ENCODE peak calls at places on chromosome 10, in eight cellular contexts. M is stomach, S is A549, P is pancreas, E is gastrocnemius medialis, Z is breast epithelium, B is tibial artery, G is HCT116. D is an unnamed sample.

GRCh38 chr10:126135177-126135576 is 238.8 kb downstream of the FANK1 start:
- DNase-seq in M (no peak), S (no peak), P (no peak), E (no peak), Z (no peak), B (no peak), G (no peak), D (no peak)

GRCh38 chr10:124955243-124955642 is 13.3 kb downstream of the ZRANB1 start:
- DNase-seq in M (no peak), S (no peak), P (no peak), E (no peak), Z (no peak), B (no peak), G (no peak), D (no peak)

GRCh38 chr10:124992462-124993344 is 50.8 kb downstream of the ZRANB1 start:
- DNase-seq in M (peak; percentile 72), S (no peak), P (peak; percentile 63), E (no peak), Z (peak; percentile 70), B (peak; percentile 81), G (peak; percentile 43), D (peak; percentile 71)

GRCh38 chr10:10872706-10873276 is 144.9 kb upstream of the CELF2 start:
- DNase-seq in M (no peak), S (no peak), P (no peak), E (no peak), Z (no peak), B (no peak), G (no peak), D (no peak)

GRCh38 chr10:33010132-33011037 is 52.4 kb upstream of the ITGB1 start:
- DNase-seq in M (no peak), S (peak; percentile 75), P (no peak), E (no peak), Z (no peak), B (no peak), G (peak; percentile 77), D (no peak)

GRCh38 chr10:43404675-43405221 is 4.2 kb downstream of the HNRNPF start:
- DNase-seq in M (no peak), S (no peak), P (no peak), E (no peak), Z (no peak), B (no peak), G (no peak), D (no peak)

GRCh38 chr10:49783645-49784044 is 21.5 kb upstream of the OGDHL start:
- DNase-seq in M (no peak), S (no peak), P (no peak), E (no peak), Z (no peak), B (no peak), G (no peak), D (no peak)

GRCh38 chr10:101011517-101012423 is 12.2 kb downstream of the LZTS2 start:
- DNase-seq in M (peak; percentile 66), S (peak; percentile 55), P (no peak), E (no peak), Z (no peak), B (no peak), G (no peak), D (no peak)

GRCh38 chr10:83698899-83699298 is 440.4 kb upstream of the GHITM start:
- DNase-seq in M (no peak), S (no peak), P (no peak), E (no peak), Z (no peak), B (no peak), G (no peak), D (no peak)

GRCh38 chr10:128068398-128069285 is 57.6 kb downstream of the MKI67 start:
- DNase-seq in M (no peak), S (no peak), P (no peak), E (no peak), Z (no peak), B (no peak), G (no peak), D (no peak)

GRCh38 chr10:119419931-119420330 is 122.6 kb downstream of the RGS10 start:
- DNase-seq in M (no peak), S (no peak), P (no peak), E (no peak), Z (no peak), B (no peak), G (no peak), D (no peak)

GRCh38 chr10:8053446-8054242 is 844 bp upstream of the GATA3 start:
- DNase-seq in M (peak; percentile 86), S (peak; percentile 92), P (peak; percentile 54), E (peak; percentile 30), Z (peak; percentile 91), B (peak; percentile 52), G (peak; percentile 55), D (peak; percentile 58)

GRCh38 chr10:108783897-108784296 is 1139.4 kb downstream of the XPNPEP1 start:
- DNase-seq in M (peak; percentile 30), S (peak; percentile 2), P (no peak), E (no peak), Z (no peak), B (no peak), G (peak; percentile 39), D (no peak)

GRCh38 chr10:104049497-104050250 is 36.0 kb downstream of the COL17A1 start:
- DNase-seq in M (no peak), S (peak; percentile 59), P (no peak), E (no peak), Z (no peak), B (no peak), G (peak; percentile 37), D (no peak)

GRCh38 chr10:43353495-43354324 is 17.7 kb upstream of the FXYD4 start:
- DNase-seq in M (no peak), S (no peak), P (no peak), E (no peak), Z (no peak), B (no peak), G (no peak), D (no peak)

GRCh38 chr10:114266521-114266920 is 27.5 kb downstream of the VWA2 start:
- DNase-seq in M (peak; percentile 81), S (no peak), P (peak; percentile 79), E (peak; percentile 45), Z (peak; percentile 56), B (no peak), G (no peak), D (no peak)

GRCh38 chr10:11901454-11902431 is 78.6 kb downstream of the PROSER2 start:
- DNase-seq in M (no peak), S (no peak), P (no peak), E (no peak), Z (no peak), B (no peak), G (no peak), D (no peak)

GRCh38 chr10:110629680-110630191 is 14.4 kb upstream of the RBM20 start:
- DNase-seq in M (no peak), S (no peak), P (no peak), E (no peak), Z (peak; percentile 53), B (no peak), G (no peak), D (no peak)

GRCh38 chr10:103448751-103449150 is 3.4 kb downstream of the CALHM2 start:
- DNase-seq in M (no peak), S (no peak), P (no peak), E (peak; percentile 59), Z (no peak), B (peak; percentile 88), G (no peak), D (no peak)

GRCh38 chr10:20898851-20899250 is 1.7 kb upstream of the NEBL start:
- DNase-seq in M (no peak), S (no peak), P (no peak), E (no peak), Z (no peak), B (no peak), G (no peak), D (no peak)

GRCh38 chr10:112362833-112363232 is 11.1 kb upstream of the ACSL5 start:
- DNase-seq in M (no peak), S (no peak), P (no peak), E (peak; percentile 36), Z (peak; percentile 34), B (peak; percentile 45), G (no peak), D (no peak)

GRCh38 chr10:88243202-88243744 is 339.8 kb downstream of the RNLS start:
- DNase-seq in M (no peak), S (no peak), P (no peak), E (no peak), Z (no peak), B (no peak), G (no peak), D (no peak)
- H3K27ac ChIP-seq in M (peak overlapping the region; percentile 67), S (no peak overlapping the region), P (peak overlapping the region; percentile 77), E (peak overlapping the region; percentile 84), Z (peak overlapping the region; percentile 84), B (peak overlapping the region; percentile 63), G (no peak overlapping the region), D (no peak overlapping the region)

GRCh38 chr10:120555436-120556163 is 98.6 kb downstream of the PLPP4 start:
- DNase-seq in M (no peak), S (no peak), P (no peak), E (no peak), Z (no peak), B (no peak), G (no peak), D (no peak)

GRCh38 chr10:120553911-120554310 is 96.9 kb downstream of the PLPP4 start:
- DNase-seq in M (no peak), S (no peak), P (no peak), E (no peak), Z (no peak), B (no peak), G (no peak), D (no peak)

GRCh38 chr10:120559800-120560199 is 102.8 kb downstream of the PLPP4 start:
- DNase-seq in M (no peak), S (no peak), P (no peak), E (no peak), Z (no peak), B (no peak), G (no peak), D (no peak)

GRCh38 chr10:120556164-120556532 is 99.1 kb downstream of the PLPP4 start:
- DNase-seq in M (no peak), S (no peak), P (no peak), E (no peak), Z (no peak), B (no peak), G (no peak), D (no peak)

GRCh38 chr10:120557296-120557810 is 100.3 kb downstream of the PLPP4 start:
- DNase-seq in M (no peak), S (no peak), P (no peak), E (no peak), Z (no peak), B (no peak), G (no peak), D (no peak)
- H3K27ac ChIP-seq in M (no peak overlapping the region), S (no peak overlapping the region), P (no peak overlapping the region), E (no peak overlapping the region), Z (no peak overlapping the region), B (no peak overlapping the region), G (no peak overlapping the region), D (no peak overlapping the region)

DNA sequence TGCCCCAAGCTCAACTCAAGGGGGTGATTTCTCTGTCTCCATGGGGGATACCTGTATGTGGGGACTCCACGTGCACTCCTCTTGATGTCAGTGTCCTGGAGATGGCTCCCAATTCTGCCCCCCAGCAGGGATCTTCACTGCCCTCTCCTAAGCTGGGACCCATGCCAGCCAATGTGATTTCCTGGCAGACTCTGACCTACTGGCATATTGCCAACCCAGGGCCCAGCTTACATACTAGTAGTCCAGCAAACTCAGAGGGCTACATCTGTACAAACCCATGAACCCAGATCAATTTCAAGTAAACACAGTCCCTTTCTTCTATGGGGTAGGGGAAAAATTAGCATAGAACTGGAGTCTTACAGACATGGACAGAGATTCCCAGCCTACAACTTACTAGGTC is 26.2 kb upstream of the BMPR1A start:
- DNase-seq in M (peak; percentile 76), S (no peak), P (peak; percentile 40), E (no peak), Z (no peak), B (peak; percentile 58), G (no peak), D (no peak)
- H3K27ac ChIP-seq in M (peak overlapping the region; percentile 91), S (no peak overlapping the region), P (no peak overlapping the region), E (peak overlapping the region; percentile 86), Z (no peak overlapping the region), B (peak overlapping the region; percentile 84), G (no peak overlapping the region), D (no peak overlapping the region)

GRCh38 chr10:24958701-24959392 is 6.4 kb upstream of the PRTFDC1 start:
- DNase-seq in M (no peak), S (no peak), P (no peak), E (peak; percentile 56), Z (peak; percentile 28), B (peak; percentile 37), G (no peak), D (peak; percentile 74)
- H3K27ac ChIP-seq in M (peak overlapping the region; percentile 67), S (peak overlapping the region; percentile 73), P (no peak overlapping the region), E (peak overlapping the region; percentile 74), Z (peak overlapping the region; percentile 86), B (peak overlapping the region; percentile 47), G (peak overlapping the region; percentile 2), D (peak overlapping the region; percentile 88)